ENCODE peak calls at places on chromosomes 12 and 14, in ten cellular contexts. P, Q, I, J, Y, K, N, W, F and A are unnamed samples.

GRCh38 chr12:76588881-76589565 is 29.5 kb upstream of the OSBPL8 start:
- DNase-seq in P (no peak), Q (no peak), I (no peak), J (no peak), Y (no peak), K (peak; percentile 26), N (no peak), W (no peak), F (peak; percentile 92), A (no peak)

GRCh38 chr12:115609356-115609755 is 668.1 kb downstream of the MED13L start:
- DNase-seq in P (no peak), Q (no peak), I (no peak), J (no peak), Y (no peak), K (no peak), N (no peak), W (no peak), F (no peak), A (no peak)

GRCh38 chr14:70999117-70999516 is 91.9 kb downstream of the PCNX1 start:
- DNase-seq in P (no peak), Q (no peak), I (no peak), J (no peak), Y (no peak), K (no peak), N (no peak), W (no peak), F (no peak), A (no peak)

GRCh38 chr14:56333361-56334279 is 215.4 kb downstream of the PELI2 start:
- DNase-seq in P (peak; percentile 91), Q (no peak), I (no peak), J (no peak), Y (no peak), K (peak; percentile 43), N (no peak), W (no peak), F (peak; percentile 86), A (no peak)

GRCh38 chr14:62015945-62016344 is 253.7 kb downstream of the SNAPC1 start:
- DNase-seq in P (no peak), Q (no peak), I (no peak), J (no peak), Y (no peak), K (no peak), N (no peak), W (no peak), F (peak; percentile 9), A (no peak)

GRCh38 chr12:95633049-95633545 is 81.8 kb upstream of the USP44 start:
- DNase-seq in P (peak; percentile 90), Q (no peak), I (no peak), J (peak; percentile 18), Y (peak; percentile 80), K (peak; percentile 42), N (peak; percentile 78), W (no peak), F (peak; percentile 55), A (no peak)

GRCh38 chr14:60563113-60563512 is 54.2 kb downstream of the SIX6 start:
- DNase-seq in P (no peak), Q (no peak), I (no peak), J (no peak), Y (no peak), K (no peak), N (no peak), W (no peak), F (peak; percentile 88), A (no peak)

GRCh38 chr12:85206543-85206942 is 73.5 kb upstream of the ALX1 start:
- DNase-seq in P (no peak), Q (no peak), I (no peak), J (no peak), Y (no peak), K (no peak), N (no peak), W (no peak), F (no peak), A (no peak)

GRCh38 chr12:113390064-113391043 is 13.3 kb downstream of the SDS start:
- DNase-seq in P (no peak), Q (no peak), I (no peak), J (no peak), Y (no peak), K (no peak), N (no peak), W (no peak), F (no peak), A (no peak)

GRCh38 chr12:113392563-113392962 is 11.1 kb downstream of the SDS start:
- DNase-seq in P (no peak), Q (no peak), I (no peak), J (no peak), Y (no peak), K (no peak), N (no peak), W (no peak), F (no peak), A (no peak)

GRCh38 chr12:113392988-113393579 is 10.6 kb downstream of the SDS start:
- DNase-seq in P (no peak), Q (peak; percentile 66), I (no peak), J (no peak), Y (no peak), K (no peak), N (peak; percentile 24), W (no peak), F (peak; percentile 8), A (peak; percentile 39)

GRCh38 chr12:113391650-113392340 is 11.9 kb downstream of the SDS start:
- DNase-seq in P (no peak), Q (no peak), I (no peak), J (no peak), Y (no peak), K (no peak), N (no peak), W (no peak), F (no peak), A (no peak)

DNA sequence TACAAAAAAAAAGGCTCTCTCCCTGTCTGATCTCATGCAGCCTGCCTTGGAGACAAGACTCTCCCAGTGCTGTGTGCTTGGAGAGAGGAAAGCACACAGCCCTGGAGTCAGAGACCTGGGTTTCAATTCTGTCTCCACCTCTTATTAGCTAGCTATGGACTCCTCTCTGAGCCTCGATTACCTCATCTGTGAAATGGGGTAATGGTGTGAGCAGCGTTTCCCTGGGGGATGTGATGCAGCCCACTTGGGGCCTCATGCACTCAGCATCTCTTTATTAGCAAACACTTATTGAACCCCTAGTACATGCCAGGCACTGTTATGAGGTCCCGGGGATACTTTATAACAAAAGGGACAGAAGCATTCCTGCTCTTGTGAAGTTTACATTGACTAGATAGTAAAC is 12.5 kb downstream of the SDS start:
- DNase-seq in P (no peak), Q (no peak), I (no peak), J (no peak), Y (no peak), K (no peak), N (no peak), W (no peak), F (no peak), A (no peak)
- H3K9me3 ChIP-seq in P (no peaks in the 10 kb centered on the region), Q (no peaks in the 10 kb centered on the region), I (no peaks in the 10 kb centered on the region), J (no peaks in the 10 kb centered on the region), Y (no peaks in the 10 kb centered on the region), K (no peaks in the 10 kb centered on the region), N (no peaks in the 10 kb centered on the region), W (no peaks in the 10 kb centered on the region), F (no peaks in the 10 kb centered on the region), A (no peaks in the 10 kb centered on the region)

GRCh38 chr12:52684431-52684830 is 4.2 kb upstream of the KRT1 start:
- DNase-seq in P (no peak), Q (no peak), I (no peak), J (no peak), Y (no peak), K (no peak), N (no peak), W (no peak), F (no peak), A (no peak)

GRCh38 chr12:52685406-52685890 is 5.2 kb upstream of the KRT1 start:
- DNase-seq in P (no peak), Q (no peak), I (no peak), J (no peak), Y (no peak), K (no peak), N (no peak), W (no peak), F (no peak), A (no peak)

GRCh38 chr12:52682381-52682660 is 2.1 kb upstream of the KRT1 start:
- DNase-seq in P (no peak), Q (no peak), I (no peak), J (no peak), Y (no peak), K (no peak), N (no peak), W (no peak), F (no peak), A (no peak)

GRCh38 chr12:52682938-52683574 is 2.8 kb upstream of the KRT1 start:
- DNase-seq in P (no peak), Q (no peak), I (no peak), J (no peak), Y (no peak), K (no peak), N (no peak), W (no peak), F (no peak), A (no peak)

DNA sequence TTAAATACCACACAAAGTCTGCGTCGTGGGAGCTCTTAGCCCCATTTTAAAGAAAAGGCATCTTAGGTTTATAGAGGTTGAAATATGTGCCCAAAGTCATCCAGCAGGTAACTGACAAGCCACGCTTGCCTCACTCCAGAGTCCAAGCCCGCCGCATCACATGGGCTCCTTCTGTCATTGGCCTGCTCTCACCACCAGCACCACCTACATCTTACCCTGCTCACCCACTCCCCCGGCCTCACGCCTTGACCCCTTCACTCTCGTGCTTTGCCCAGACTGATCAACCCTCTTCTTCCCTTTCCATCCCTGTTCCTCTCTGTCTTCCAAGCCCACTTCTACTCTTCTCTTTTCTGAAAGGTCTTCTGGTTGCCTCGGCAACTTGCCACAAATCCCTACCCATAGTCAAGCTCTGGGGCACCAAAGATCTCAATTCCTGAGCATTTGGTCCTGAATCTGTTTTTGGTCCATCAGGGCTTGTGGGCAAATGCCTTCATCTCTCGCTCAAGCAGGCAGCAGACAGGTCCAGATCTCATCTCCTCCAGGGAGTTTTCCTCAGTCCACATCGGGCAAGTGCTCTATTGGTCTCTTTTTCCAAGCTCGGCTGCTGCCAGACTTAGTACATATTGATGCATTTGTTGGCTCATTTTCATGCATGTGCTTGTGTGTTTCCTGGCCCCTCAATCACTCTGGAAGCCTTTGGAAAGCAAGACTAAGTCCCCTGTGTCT is 3.5 kb upstream of the KRT1 start:
- DNase-seq in P (no peak), Q (no peak), I (no peak), J (no peak), Y (no peak), K (no peak), N (no peak), W (no peak), F (no peak), A (no peak)
- H3K27ac ChIP-seq in P (no peak overlapping the region), Q (no peak overlapping the region), I (no peak overlapping the region), J (no peak overlapping the region), Y (no peak overlapping the region), K (no peak overlapping the region), N (no peak overlapping the region), W (no peak overlapping the region), F (no peak overlapping the region), A (no peak overlapping the region)

GRCh38 chr14:22493753-22494152 is 95.3 kb downstream of the DAD1 start:
- DNase-seq in P (no peak), Q (no peak), I (no peak), J (no peak), Y (no peak), K (no peak), N (no peak), W (no peak), F (no peak), A (no peak)

GRCh38 chr14:22497671-22498093 is 91.3 kb downstream of the DAD1 start:
- DNase-seq in P (no peak), Q (no peak), I (no peak), J (no peak), Y (no peak), K (no peak), N (no peak), W (no peak), F (no peak), A (no peak)

GRCh38 chr14:22500525-22500924 is 88.5 kb downstream of the DAD1 start:
- DNase-seq in P (no peak), Q (no peak), I (no peak), J (no peak), Y (no peak), K (no peak), N (no peak), W (no peak), F (no peak), A (peak; percentile 24)

GRCh38 chr14:22494486-22495135 is 94.4 kb downstream of the DAD1 start:
- DNase-seq in P (no peak), Q (no peak), I (no peak), J (no peak), Y (no peak), K (no peak), N (no peak), W (no peak), F (no peak), A (no peak)

GRCh38 chr14:22497144-22497423 is 91.9 kb downstream of the DAD1 start:
- DNase-seq in P (no peak), Q (no peak), I (no peak), J (no peak), Y (no peak), K (no peak), N (no peak), W (no peak), F (no peak), A (no peak)
- H3K27me3 ChIP-seq in P (peaks cover 8% of the 10 kb centered on the region), Q (no peaks in the 10 kb centered on the region), I (no peaks in the 10 kb centered on the region), J (no peaks in the 10 kb centered on the region), Y (peaks cover 2% of the 10 kb centered on the region), K (peaks cover 6% of the 10 kb centered on the region), N (no peaks in the 10 kb centered on the region), W (no peaks in the 10 kb centered on the region), F (peaks cover 12% of the 10 kb centered on the region), A (no peaks in the 10 kb centered on the region)

DNA sequence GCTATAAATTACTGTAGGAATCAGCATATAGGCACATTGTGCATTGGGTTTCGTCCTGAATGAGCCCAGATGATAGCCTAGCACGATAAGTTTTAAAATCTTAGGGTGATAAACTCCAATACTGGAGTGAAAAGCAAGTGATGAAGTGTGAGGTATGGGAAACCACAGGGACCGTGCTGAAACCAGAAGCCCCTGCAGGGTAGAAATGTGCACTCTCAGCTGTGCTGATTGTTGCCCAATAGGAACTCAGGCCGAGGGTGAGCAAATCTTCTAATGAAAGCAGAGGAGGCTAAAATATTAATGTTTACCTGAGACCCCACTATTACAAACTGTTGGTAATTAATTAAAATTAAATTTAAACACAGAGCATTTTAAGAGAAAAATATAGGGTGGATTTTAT is 1486.6 kb downstream of the AACS start:
- DNase-seq in P (no peak), Q (no peak), I (no peak), J (no peak), Y (no peak), K (no peak), N (no peak), W (no peak), F (no peak), A (no peak)
- H3K9me3 ChIP-seq in P (peaks cover 7% of the 10 kb centered on the region), Q (no peaks in the 10 kb centered on the region), I (no peaks in the 10 kb centered on the region), J (no peaks in the 10 kb centered on the region), Y (peaks cover 6% of the 10 kb centered on the region), K (no peaks in the 10 kb centered on the region), N (no peaks in the 10 kb centered on the region), W (no peaks in the 10 kb centered on the region), F (no peaks in the 10 kb centered on the region), A (no peaks in the 10 kb centered on the region)